ENCODE peak calls at places on chromosomes 12 and 14, in seven cellular contexts. J is osteoblast, S is AG10803, G is uterus, D is H9, T is mucosa of descending colon, Q is upper lobe of right lung. N is an unnamed sample.

GRCh38 chr12:128258866-128259555 is 8.0 kb upstream of the TMEM132C start:
- DNase-seq in T (no peak), S (no peak), D (peak), J (no peak), G (no peak), Q (no peak), N (no peak)

GRCh38 chr12:25322918-25323773 is 72.4 kb upstream of the KRAS start:
- DNase-seq in G (no peak), S (no peak), J (no peak), T (no peak), D (no peak), Q (no peak), N (no peak)

GRCh38 chr12:20883288-20883687 is 72.8 kb downstream of the SLCO1B3 start:
- DNase-seq in T (no peak), J (no peak), G (peak), Q (no peak), D (no peak), S (no peak), N (no peak)

GRCh38 chr12:49553512-49554088 is 14.3 kb downstream of the MCRS1 start:
- DNase-seq in T (no peak), J (peak), Q (no peak), S (no peak), G (no peak), D (no peak), N (no peak)

GRCh38 chr14:49908433-49908782 is 15.5 kb downstream of the ARF6 start:
- DNase-seq in T (no peak), G (no peak), S (no peak), D (no peak), Q (no peak), J (no peak), N (no peak)

GRCh38 chr14:91258021-91258618 is 13.6 kb upstream of the GPR68 start:
- DNase-seq in T (no peak), S (peak), G (peak), J (peak), Q (no peak), D (no peak), N (no peak)

GRCh38 chr14:56112781-56113180 is 5.4 kb upstream of the PELI2 start:
- DNase-seq in T (no peak), Q (no peak), G (no peak), S (no peak), D (no peak), J (no peak), N (no peak)

GRCh38 chr14:34203271-34203722 is 252.4 kb upstream of the EGLN3 start:
- DNase-seq in G (no peak), D (no peak), T (no peak), S (peak), Q (no peak), J (no peak), N (no peak)

GRCh38 chr12:126021675-126022074 is 956.4 kb downstream of the AACS start:
- DNase-seq in J (no peak), T (no peak), D (no peak), Q (no peak), G (no peak), S (no peak), N (no peak)

GRCh38 chr12:22105542-22105941 is 59.5 kb downstream of the CMAS start:
- DNase-seq in J (no peak), G (no peak), D (no peak), S (no peak), T (no peak), Q (no peak), N (no peak)

GRCh38 chr12:116551952-116552749 is 7.0 kb upstream of the MAP1LC3B2 start:
- DNase-seq in S (peak), D (no peak), G (no peak), J (no peak), T (no peak), Q (no peak), N (no peak)

GRCh38 chr12:65511134-65511912 is 232.8 kb downstream of the MSRB3 start:
- DNase-seq in G (peak), Q (no peak), T (no peak), J (no peak), S (peak), D (no peak), N (no peak)
- TF ChIP-seq CTCF in G (peak), Q (no peak), T (no peak), J (no peak), S (peak), D (no peak), N (no peak)

GRCh38 chr14:106551265-106551664 is 1024.9 kb downstream of the TMEM121 start:
- DNase-seq in D (no peak), J (no peak), G (no peak), S (no peak), T (no peak), Q (no peak), N (no peak)
- TF ChIP-seq CTCF in D (no peak), J (no peak), G (no peak), S (no peak), T (no peak), Q (no peak), N (no peak)

DNA sequence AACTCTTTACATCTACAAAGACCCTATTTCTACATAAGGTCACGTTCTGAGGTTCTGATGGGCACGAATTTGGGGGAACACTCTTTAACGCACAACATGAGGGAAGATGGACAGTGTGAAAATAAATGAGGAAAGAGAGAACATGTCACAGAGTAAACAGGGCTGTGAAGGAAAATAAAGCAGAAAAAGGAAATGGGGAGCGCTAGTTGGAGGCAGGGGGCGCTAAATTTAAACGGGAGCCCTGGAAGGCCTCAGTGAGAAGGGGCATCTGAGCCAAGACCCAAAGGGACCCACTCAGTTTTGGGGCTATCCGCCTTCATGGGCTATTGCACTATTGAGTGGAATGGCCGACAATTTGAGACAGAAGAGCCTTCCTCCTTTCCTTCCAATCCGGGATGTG is 50.5 kb downstream of the PLXNC1 start:
- DNase-seq in T (no peak), Q (no peak), S (no peak), J (no peak), G (no peak), D (no peak), N (no peak)
- TF ChIP-seq CTCF in T (no peak), Q (no peak), S (no peak), J (no peak), G (no peak), D (peak), N (no peak)

DNA sequence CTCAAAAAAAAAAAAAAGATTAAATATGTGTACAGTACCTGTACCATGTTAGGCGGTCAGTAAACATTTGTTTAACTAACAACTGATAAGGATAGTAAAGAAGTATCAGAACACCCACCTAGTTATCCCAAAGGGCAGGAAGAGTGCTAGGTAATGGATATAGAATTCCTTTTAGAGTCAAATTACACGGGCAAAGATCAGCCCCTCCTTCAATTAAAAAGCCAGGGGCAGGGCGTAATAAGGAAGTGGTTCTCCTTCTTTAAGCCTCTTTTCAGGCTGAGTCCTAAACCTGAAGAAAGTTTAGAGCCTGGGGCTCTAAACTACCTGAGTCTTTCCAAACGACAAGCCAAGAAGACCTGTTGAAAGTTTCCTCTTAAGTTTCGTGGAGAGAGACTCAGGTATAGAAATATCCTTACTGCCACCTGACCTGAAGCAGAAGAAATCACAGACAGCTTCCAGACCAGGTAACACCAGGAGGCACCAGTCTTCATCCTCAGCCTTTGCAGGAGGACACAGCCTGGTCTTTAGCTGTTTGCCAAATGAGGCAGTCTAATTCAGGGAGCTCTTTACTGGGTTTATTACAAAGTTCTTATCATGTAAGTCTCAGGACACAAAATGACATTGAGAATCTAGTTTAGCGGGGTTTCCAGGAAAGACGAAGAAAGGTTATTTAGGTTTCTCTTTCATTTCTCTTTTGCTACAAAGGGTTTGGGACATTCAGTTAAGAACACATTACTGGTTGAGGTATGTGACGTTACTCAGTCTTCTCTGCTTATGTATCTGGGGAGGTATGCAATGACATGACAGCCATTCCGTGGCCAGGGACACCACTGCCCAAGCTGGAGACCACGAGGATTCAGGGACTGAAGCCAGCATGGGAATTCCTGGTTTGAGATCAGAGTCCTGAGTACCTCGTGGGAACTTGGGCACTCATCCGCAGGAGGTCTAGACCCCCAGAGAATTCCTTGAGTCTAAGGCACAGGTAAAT is at the start of gene BCL2L14:
- DNase-seq in Q (no peak), G (no peak), D (no peak), J (no peak), S (peak), T (no peak), N (no peak)
- TF ChIP-seq CTCF in Q (no peak), G (no peak), D (no peak), J (no peak), S (no peak), T (no peak), N (no peak)

GRCh38 chr12:120439646-120440247 is 1.8 kb downstream of the COX6A1 start:
- DNase-seq in T (no peak), S (peak), Q (peak), G (peak), J (peak), D (peak), N (peak)
- TF ChIP-seq CTCF in T (peak), S (peak), Q (peak), G (peak), J (peak), D (peak), N (peak)

GRCh38 chr12:64794305-64794704 is 30.1 kb upstream of the TBC1D30 start:
- DNase-seq in J (no peak), Q (no peak), S (no peak), D (no peak), G (no peak), T (no peak), N (no peak)

GRCh38 chr12:64793610-64794009 is 30.8 kb upstream of the TBC1D30 start:
- DNase-seq in S (no peak), G (no peak), Q (no peak), D (no peak), T (no peak), J (no peak), N (no peak)

GRCh38 chr12:64797156-64797555 is 27.3 kb upstream of the TBC1D30 start:
- DNase-seq in G (no peak), S (no peak), D (no peak), T (no peak), Q (no peak), J (no peak), N (no peak)

GRCh38 chr12:64798165-64798564 is 26.3 kb upstream of the TBC1D30 start:
- DNase-seq in D (no peak), G (no peak), S (no peak), Q (no peak), T (no peak), J (no peak), N (no peak)

GRCh38 chr12:64796205-64796845 is 28.1 kb upstream of the TBC1D30 start:
- DNase-seq in J (peak), D (peak), S (peak), T (no peak), Q (no peak), G (peak), N (peak)
- TF ChIP-seq CTCF in J (peak), D (peak), S (peak), T (peak), Q (peak), G (peak), N (peak)

GRCh38 chr14:88729159-88729558 is 63.6 kb downstream of the EML5 start:
- DNase-seq in Q (no peak), J (peak), D (no peak), T (no peak), G (no peak), S (no peak), N (no peak)
- TF ChIP-seq CTCF in Q (no peak), J (peak), D (peak), T (no peak), G (no peak), S (peak), N (peak)

DNA sequence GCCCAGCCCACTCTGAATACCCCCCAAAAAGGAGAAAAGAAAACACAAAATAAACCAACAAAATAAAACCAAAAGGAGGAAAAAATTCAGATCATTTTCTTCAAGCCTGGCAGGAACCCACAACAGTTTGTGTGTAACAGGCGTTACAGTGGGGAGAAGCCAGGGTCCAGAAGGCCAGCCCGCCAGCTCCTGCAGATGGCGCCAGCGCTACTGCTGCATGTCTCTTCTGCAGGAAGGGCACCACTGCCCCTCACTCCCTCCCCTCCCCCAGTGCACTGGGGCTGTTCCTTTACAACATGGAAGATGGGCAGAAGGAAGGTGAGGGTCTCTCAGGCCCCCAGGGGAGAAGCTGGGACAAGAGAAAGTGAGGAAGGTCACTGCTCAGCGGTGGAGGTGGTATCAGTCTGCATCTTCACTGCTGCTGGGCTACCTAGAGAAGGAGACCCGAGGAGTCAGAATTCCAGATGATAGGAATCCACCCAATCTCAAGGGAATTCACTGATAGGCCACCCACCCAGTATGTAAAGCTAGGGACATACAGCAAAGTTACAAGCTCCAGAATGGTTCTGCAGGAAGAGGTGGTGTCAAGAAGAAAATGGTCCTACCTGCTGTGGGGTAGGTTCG is 2.3 kb upstream of the NOP2 start:
- DNase-seq in S (peak), J (peak), D (peak), Q (peak), G (peak), T (no peak), N (peak)
- TF ChIP-seq CTCF in S (peak), J (peak), D (peak), Q (peak), G (peak), T (peak), N (peak)

N was measured in nephron progenitor cell.